ENCODE peak calls at places on chromosomes 5 and 9, in eight cellular contexts. L, U, V, W, Q, T, M and E are unnamed samples.

GRCh38 chr9:35910613-35911488 is 1.6 kb downstream of the SPAAR start:
- DNase-seq in Q (peak), U (peak), M (peak), W (no peak), L (peak), V (peak), T (peak), E (no peak)

GRCh38 chr5:71663570-71663969 is 55.5 kb upstream of the CARTPT start:
- DNase-seq in L (no peak), M (no peak), V (peak), Q (no peak), T (no peak), U (no peak), W (no peak), E (no peak)

GRCh38 chr9:92299116-92299515 is 5.6 kb upstream of the IARS1 start:
- DNase-seq in U (no peak), Q (no peak), L (no peak), V (no peak), W (no peak), M (no peak), T (no peak), E (no peak)

GRCh38 chr9:18606831-18607230 is 132.9 kb downstream of the ADAMTSL1 start:
- DNase-seq in L (peak), T (peak), U (peak), Q (no peak), V (no peak), M (no peak), W (peak), E (no peak)

GRCh38 chr9:131805803-131806202 is 65.9 kb upstream of the RAPGEF1 start:
- DNase-seq in U (no peak), T (no peak), L (no peak), V (no peak), W (no peak), M (no peak), Q (no peak), E (no peak)

GRCh38 chr9:126148994-126149393 is 177.6 kb upstream of the MVB12B start:
- DNase-seq in M (peak), Q (no peak), L (no peak), W (no peak), V (no peak), U (no peak), T (no peak), E (no peak)

GRCh38 chr9:120259100-120259499 is 320.9 kb downstream of the CDK5RAP2 start:
- DNase-seq in Q (no peak), T (no peak), L (no peak), U (no peak), V (no peak), M (no peak), W (no peak), E (no peak)

GRCh38 chr5:116559673-116560164 is 14.9 kb downstream of the SEMA6A start:
- DNase-seq in T (no peak), U (no peak), M (no peak), V (no peak), W (no peak), L (no peak), Q (no peak), E (no peak)

GRCh38 chr9:123883634-123884033 is 46.3 kb downstream of the DENND1A start:
- DNase-seq in Q (no peak), U (peak), T (peak), L (no peak), M (no peak), V (no peak), W (no peak), E (no peak)

GRCh38 chr9:18566125-18566524 is 92.2 kb downstream of the ADAMTSL1 start:
- DNase-seq in U (peak), M (no peak), W (no peak), Q (no peak), L (no peak), V (no peak), T (peak), E (no peak)

GRCh38 chr9:136865768-136866103 is 372 bp downstream of the EDF1 start:
- DNase-seq in W (no peak), M (no peak), T (no peak), L (no peak), V (no peak), Q (peak), U (no peak), E (no peak)

GRCh38 chr5:143481697-143482531 is 78.4 kb upstream of the NR3C1 start:
- DNase-seq in L (no peak), U (no peak), W (no peak), M (no peak), T (peak), V (no peak), Q (no peak), E (no peak)

GRCh38 chr9:125189361-125190289 is at the start of gene PPP6C:
- DNase-seq in T (peak), W (peak), L (peak), Q (peak), U (peak), M (peak), V (peak), E (peak)

GRCh38 chr5:180115326-180116076 is 43.9 kb upstream of the RNF130 start:
- DNase-seq in L (no peak), Q (no peak), V (no peak), U (no peak), M (no peak), T (no peak), W (no peak), E (no peak)

GRCh38 chr9:69564557-69564956 is 107.6 kb downstream of the APBA1 start:
- DNase-seq in Q (no peak), L (no peak), M (no peak), T (no peak), V (no peak), W (no peak), U (no peak), E (no peak)

GRCh38 chr9:16964228-16964627 is 93.8 kb upstream of the BNC2 start:
- DNase-seq in T (peak), W (no peak), Q (no peak), V (peak), U (peak), M (no peak), L (no peak), E (no peak)

GRCh38 chr9:131266301-131267229 is 9.7 kb downstream of the FAM78A start:
- DNase-seq in V (no peak), L (no peak), Q (no peak), U (no peak), W (no peak), T (no peak), M (no peak), E (no peak)

GRCh38 chr5:148928141-148928540 is 101.7 kb downstream of the ADRB2 start:
- DNase-seq in U (peak), M (no peak), Q (no peak), L (no peak), W (no peak), V (no peak), T (no peak), E (no peak)

GRCh38 chr9:3526903-3527652 is 1.3 kb upstream of the RFX3 start:
- DNase-seq in W (no peak), U (peak), L (peak), T (no peak), Q (peak), M (no peak), V (no peak), E (no peak)

GRCh38 chr9:100720922-100721321 is 143.0 kb downstream of the CAVIN4 start:
- DNase-seq in U (no peak), M (no peak), Q (no peak), L (peak), V (no peak), W (no peak), T (no peak), E (no peak)

GRCh38 chr9:137534256-137535119 is 15.7 kb downstream of the PNPLA7 start:
- DNase-seq in L (peak), T (peak), M (peak), U (peak), V (peak), W (peak), Q (peak), E (no peak)

GRCh38 chr9:27945386-27945785 is 372.1 kb upstream of the C9orf72 start:
- DNase-seq in Q (no peak), V (no peak), W (no peak), T (no peak), M (no peak), U (no peak), L (no peak), E (no peak)

GRCh38 chr5:72427488-72428437 is 79.4 kb downstream of the ZNF366 start:
- DNase-seq in M (no peak), L (no peak), V (peak), U (peak), Q (no peak), T (peak), W (no peak), E (no peak)

GRCh38 chr5:175821790-175822211 is 49.6 kb upstream of the CPLX2 start:
- DNase-seq in U (peak), W (no peak), M (no peak), L (no peak), T (no peak), V (no peak), Q (no peak), E (no peak)

GRCh38 chr5:151345808-151346478 is 1.4 kb downstream of the SLC36A2 start:
- DNase-seq in W (no peak), L (no peak), V (no peak), T (peak), U (peak), Q (no peak), M (no peak), E (no peak)

GRCh38 chr5:174418809-174419522 is 305.4 kb upstream of the MSX2 start:
- DNase-seq in L (no peak), T (no peak), Q (no peak), M (no peak), W (no peak), U (no peak), V (peak), E (no peak)

GRCh38 chr5:141363952-141364660 is at the start of gene PCDHGA5:
- DNase-seq in Q (no peak), V (no peak), L (no peak), T (peak), W (no peak), M (no peak), U (peak), E (no peak)

GRCh38 chr5:73764586-73764985 is 138.6 kb downstream of the ARHGEF28 start:
- DNase-seq in T (peak), Q (no peak), M (no peak), V (peak), U (peak), L (no peak), W (no peak), E (no peak)

GRCh38 chr9:92655896-92656536 is 13.9 kb downstream of the IPPK start:
- DNase-seq in W (no peak), L (no peak), Q (no peak), V (no peak), U (no peak), M (no peak), T (no peak), E (no peak)

GRCh38 chr5:140328036-140328764 is 18.2 kb downstream of the HBEGF start:
- DNase-seq in Q (no peak), L (no peak), V (no peak), U (no peak), T (no peak), M (no peak), W (no peak), E (no peak)

GRCh38 chr5:170195876-170196275 is 36.9 kb upstream of the C5orf58 start:
- DNase-seq in V (no peak), W (no peak), T (no peak), L (no peak), Q (no peak), M (no peak), U (no peak), E (no peak)

GRCh38 chr5:151911011-151911410 is 13.6 kb downstream of the GLRA1 start:
- DNase-seq in V (no peak), L (no peak), W (no peak), U (no peak), T (no peak), M (no peak), Q (no peak), E (no peak)

GRCh38 chr5:124343021-124343420 is 403.4 kb downstream of the ZNF608 start:
- DNase-seq in M (no peak), W (no peak), U (no peak), V (no peak), T (peak), Q (no peak), L (no peak), E (no peak)

GRCh38 chr5:126884269-126884819 is 107.4 kb downstream of the LMNB1 start:
- DNase-seq in L (peak), U (peak), Q (no peak), W (no peak), V (peak), M (no peak), T (peak), E (no peak)

GRCh38 chr9:83554278-83554677 is 16.1 kb upstream of the FRMD3 start:
- DNase-seq in W (no peak), V (no peak), Q (no peak), M (no peak), L (no peak), U (peak), T (no peak), E (no peak)

GRCh38 chr5:107135391-107135790 is 535.3 kb downstream of the EFNA5 start:
- DNase-seq in M (no peak), L (no peak), W (no peak), Q (no peak), T (peak), U (peak), V (no peak), E (no peak)

GRCh38 chr5:33781286-33781685 is 110.5 kb downstream of the ADAMTS12 start:
- DNase-seq in U (peak), Q (no peak), L (peak), T (peak), V (no peak), W (no peak), M (no peak), E (no peak)

GRCh38 chr5:135578685-135579341 is at the start of gene CXCL14:
- DNase-seq in V (peak), T (peak), L (no peak), Q (peak), U (peak), W (no peak), M (no peak), E (no peak)

GRCh38 chr9:35172878-35173277 is 11.1 kb downstream of the UNC13B start:
- DNase-seq in V (no peak), W (peak), U (no peak), L (no peak), M (no peak), Q (no peak), T (no peak), E (no peak)